ENCODE peak calls at places on chromosomes 12 and 14, in six cellular contexts. A is CD8-positive, alpha-beta T cell; U is cardiac muscle cell; M is left ventricle myocardium superior; O is NCI-H460; V is caudate nucleus. Q is an unnamed sample.

GRCh38 chr12:48693572-48693971 is 11.5 kb upstream of the KANSL2 start:
- DNase-seq in A (no peak), V (no peak), M (no peak), O (no peak), U (no peak), Q (no peak)

GRCh38 chr14:23817164-23817767 is 136.3 kb upstream of the DHRS4 start:
- DNase-seq in V (no peak), U (no peak), A (no peak), O (no peak), M (no peak), Q (no peak)

GRCh38 chr12:88544991-88545684 is 35.1 kb downstream of the KITLG start:
- DNase-seq in V (no peak), O (no peak), A (no peak), M (no peak), U (no peak), Q (no peak)

GRCh38 chr12:14327717-14328116 is 37.8 kb upstream of the ATF7IP start:
- DNase-seq in U (no peak), M (no peak), O (no peak), A (no peak), V (no peak), Q (no peak)

GRCh38 chr14:89911018-89911919 is 43.3 kb downstream of the EFCAB11 start:
- DNase-seq in A (no peak), U (peak), V (peak), M (no peak), O (no peak), Q (no peak)

GRCh38 chr12:48119834-48120195 is 651 bp downstream of the PFKM start:
- DNase-seq in U (peak), A (no peak), O (no peak), V (peak), M (no peak), Q (no peak)

GRCh38 chr12:101076940-101077351 is 133.1 kb downstream of the SLC5A8 start:
- DNase-seq in M (no peak), U (no peak), A (no peak), V (no peak), O (no peak), Q (no peak)

GRCh38 chr12:61530456-61530855 is 729.7 kb upstream of the USP15 start:
- DNase-seq in V (no peak), U (no peak), O (no peak), A (no peak), M (no peak), Q (no peak)

GRCh38 chr12:72774023-72774422 is 501.9 kb downstream of the TRHDE start:
- DNase-seq in V (no peak), A (no peak), U (no peak), O (no peak), M (no peak), Q (peak)

Q was measured in NCI-H524.